ENCODE peak calls at places on chromosomes 13 and 19, in ten cellular contexts. H is AG04450, E is kidney, F is GM23338, P is fibroblast of lung, X is left ventricle myocardium inferior, G is RWPE1, L is colonic mucosa, O is heart left ventricle, K is Peyer's patch. N is an unnamed sample.

GRCh38 chr19:9009935-9010651 is at the start of gene MUC16:
- DNase-seq in K (no peak), H (no peak), F (peak; percentile 31), O (no peak), X (no peak), G (peak; percentile 17), L (no peak), P (no peak), E (no peak), N (no peak)

GRCh38 chr13:100387416-100387815 is 201.2 kb downstream of the GGACT start:
- DNase-seq in E (no peak), F (no peak), P (no peak), L (no peak), H (no peak), O (no peak), X (no peak), G (no peak), K (no peak), N (no peak)

GRCh38 chr19:2038284-2039081 is 12.6 kb downstream of the MKNK2 start:
- DNase-seq in H (no peak), K (no peak), F (no peak), E (peak; percentile 74), P (no peak), G (no peak), O (no peak), X (no peak), L (no peak), N (no peak)

GRCh38 chr13:45178349-45179142 is 22.3 kb downstream of the KCTD4 start:
- DNase-seq in H (peak; percentile 72), P (peak; percentile 80), O (no peak), F (no peak), E (no peak), X (no peak), G (no peak), K (no peak), L (peak; percentile 35), N (no peak)

GRCh38 chr19:44653977-44654784 is 10.5 kb downstream of the PVR start:
- DNase-seq in L (peak; percentile 87), F (peak; percentile 82), X (peak; percentile 68), K (peak; percentile 94), E (peak; percentile 89), H (no peak), G (peak; percentile 42), P (peak; percentile 55), O (peak; percentile 77), N (peak; percentile 61)

GRCh38 chr13:113906566-113906965 is 42.7 kb upstream of the GAS6 start:
- DNase-seq in L (peak; percentile 16), F (no peak), X (no peak), P (no peak), O (no peak), H (no peak), G (no peak), K (no peak), E (no peak), N (no peak)

GRCh38 chr19:18322759-18323460 is at the start of gene LSM4:
- DNase-seq in X (peak; percentile 98), L (peak; percentile 99), O (peak; percentile 98), H (peak; percentile 89), F (peak; percentile 99), G (peak; percentile 99), K (peak; percentile 100), E (peak; percentile 99), P (peak; percentile 95), N (peak; percentile 99)

GRCh38 chr19:18710186-18710585 is 26.7 kb downstream of the CRTC1 start:
- DNase-seq in E (no peak), H (no peak), F (no peak), K (no peak), G (no peak), X (no peak), O (no peak), P (no peak), L (no peak), N (no peak)

GRCh38 chr19:43594710-43595604 is 977 bp downstream of the IRGQ start:
- DNase-seq in O (no peak), P (peak; percentile 60), G (peak; percentile 36), E (peak; percentile 89), F (peak; percentile 89), H (no peak), L (peak; percentile 61), X (no peak), K (peak; percentile 78), N (peak; percentile 69)

GRCh38 chr13:90445179-90445578 is 902.3 kb upstream of the MIR17HG start:
- DNase-seq in X (no peak), G (peak; percentile 73), O (no peak), E (no peak), H (peak; percentile 79), K (no peak), L (no peak), P (peak; percentile 85), F (peak; percentile 60), N (no peak)

GRCh38 chr13:109593230-109593629 is 193.2 kb downstream of the IRS2 start:
- DNase-seq in G (no peak), L (no peak), X (no peak), E (no peak), F (no peak), O (no peak), K (no peak), P (no peak), H (no peak), N (no peak)

GRCh38 chr19:49869009-49869483 is 1.7 kb upstream of the PNKP start:
- DNase-seq in X (no peak), O (no peak), K (no peak), F (no peak), H (no peak), G (no peak), P (no peak), L (no peak), E (no peak), N (no peak)
- H3K27ac ChIP-seq in X (peak overlapping the region; percentile 90), O (peak overlapping the region; percentile 95), K (peak overlapping the region; percentile 93), F (peak overlapping the region; percentile 94), H (peak overlapping the region; percentile 47), G (peak overlapping the region; percentile 96), P (peak overlapping the region; percentile 80), L (peak overlapping the region; percentile 91), E (peak overlapping the region; percentile 94), N (peak overlapping the region; percentile 68)

GRCh38 chr19:55667006-55667381 is 8.0 kb upstream of the EPN1 start:
- DNase-seq in X (no peak), K (no peak), L (no peak), E (peak; percentile 61), H (no peak), O (no peak), G (no peak), F (no peak), P (no peak), N (no peak)

GRCh38 chr19:55668603-55669348 is 6.2 kb upstream of the EPN1 start:
- DNase-seq in F (no peak), G (no peak), X (no peak), O (no peak), H (no peak), L (no peak), K (no peak), P (no peak), E (peak; percentile 67), N (no peak)

GRCh38 chr19:55667958-55668357 is 7.1 kb upstream of the EPN1 start:
- DNase-seq in K (peak; percentile 85), P (no peak), O (no peak), L (no peak), H (no peak), G (peak; percentile 65), X (no peak), F (no peak), E (peak; percentile 84), N (no peak)

GRCh38 chr19:55667511-55667910 is 7.5 kb upstream of the EPN1 start:
- DNase-seq in E (peak; percentile 29), F (no peak), G (no peak), L (no peak), O (no peak), H (no peak), X (no peak), K (no peak), P (no peak), N (no peak)

GRCh38 chr19:55666343-55667005 is 8.6 kb upstream of the EPN1 start:
- DNase-seq in K (no peak), F (no peak), P (no peak), H (no peak), O (no peak), G (no peak), X (no peak), L (no peak), E (peak; percentile 54), N (no peak)
- TF ChIP-seq CTCF in K (no peak), F (no peak), P (no peak), H (no peak), O (no peak), G (no peak), X (no peak), L (no peak), E (no peak), N (no peak)

GRCh38 chr19:48444129-48444932 is 1.5 kb upstream of the GRWD1 start:
- DNase-seq in G (no peak), P (no peak), F (peak; percentile 54), K (no peak), H (no peak), O (no peak), L (no peak), E (no peak), X (no peak), N (no peak)

GRCh38 chr19:48443731-48444128 is 2.1 kb upstream of the GRWD1 start:
- DNase-seq in F (peak; percentile 31), H (no peak), G (no peak), E (no peak), L (no peak), O (no peak), K (no peak), P (no peak), X (no peak), N (no peak)

GRCh38 chr19:48445256-48445605 is 552 bp upstream of the GRWD1 start:
- DNase-seq in H (peak; percentile 85), G (peak; percentile 91), F (peak; percentile 84), E (no peak), O (no peak), X (no peak), P (peak; percentile 95), K (no peak), L (no peak), N (no peak)

GRCh38 chr19:48445606-48446481 is at the start of gene GRWD1:
- DNase-seq in E (peak; percentile 97), P (peak; percentile 96), X (peak; percentile 84), O (peak; percentile 90), L (peak; percentile 93), G (peak; percentile 97), F (peak; percentile 98), K (peak; percentile 97), H (peak; percentile 81), N (peak; percentile 85)

GRCh38 chr19:48444933-48445194 is 919 bp upstream of the GRWD1 start:
- DNase-seq in X (no peak), O (no peak), L (no peak), G (no peak), E (no peak), H (no peak), F (no peak), K (no peak), P (no peak), N (no peak)
- H3K27ac ChIP-seq in X (peak overlapping the region; percentile 90), O (peak overlapping the region; percentile 86), L (no peak overlapping the region), G (peak overlapping the region; percentile 75), E (no peak overlapping the region), H (no peak overlapping the region), F (no peak overlapping the region), K (peak overlapping the region; percentile 77), P (no peak overlapping the region), N (no peak overlapping the region)

DNA sequence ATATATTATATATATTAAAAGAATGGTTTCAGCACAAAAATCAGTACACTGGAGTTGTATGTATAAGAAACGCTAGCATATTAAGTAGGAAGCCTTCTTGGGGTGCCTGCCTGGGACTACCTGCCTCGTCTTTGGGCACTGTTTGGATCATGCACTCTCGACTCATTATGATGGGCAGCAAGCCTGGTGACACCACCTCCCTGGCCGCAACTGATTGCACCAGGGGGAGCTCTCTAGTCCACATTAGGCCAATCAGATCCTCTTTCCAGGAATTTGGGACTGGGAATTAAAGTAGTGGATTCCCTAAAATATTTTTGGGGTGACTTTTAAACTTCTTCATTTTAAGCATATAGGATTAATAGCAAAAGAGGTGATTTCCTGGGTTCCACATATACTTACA is 56.0 kb upstream of the RGCC start:
- DNase-seq in L (no peak), G (no peak), F (peak; percentile 64), H (no peak), E (no peak), K (no peak), O (no peak), X (no peak), P (no peak), N (no peak)
- TF ChIP-seq CTCF in L (no peak), G (no peak), F (peak; percentile 46), H (no peak), E (no peak), K (no peak), O (no peak), X (no peak), P (no peak), N (no peak)